ENCODE peak calls at places on chromosomes 6 and 20, in eight cellular contexts. One of them, this sample, is unnamed.
A peak's percentile ranks its signal among the peaks of the same experiment; 100 is the strongest.

GRCh38 chr6:138277835-138278234 is 59.5 kb upstream of the PBOV1 start:
- DNase-seq in AG04450: no peak
- DNase-seq in K562: no peak
- DNase-seq in hepatocyte: no peak
- DNase-seq in cardiac fibroblast: no peak
- DNase-seq in gastrocnemius medialis: no peak
- DNase-seq in osteoblast: no peak
- DNase-seq in AG04449: no peak
- DNase-seq in this sample: no peak

GRCh38 chr6:161232001-161232400 is 41.9 kb downstream of the AGPAT4 start:
- DNase-seq in AG04450: no peak
- DNase-seq in K562: no peak
- DNase-seq in hepatocyte: no peak
- DNase-seq in cardiac fibroblast: no peak
- DNase-seq in gastrocnemius medialis: no peak
- DNase-seq in osteoblast: no peak
- DNase-seq in AG04449: no peak
- DNase-seq in this sample: no peak

GRCh38 chr20:24814556-24815195 is 134.4 kb upstream of the CST7 start:
- DNase-seq in AG04450: no peak
- DNase-seq in K562: no peak
- DNase-seq in hepatocyte: no peak
- DNase-seq in cardiac fibroblast: no peak
- DNase-seq in gastrocnemius medialis: no peak
- DNase-seq in osteoblast: peak; percentile 50
- DNase-seq in AG04449: no peak
- DNase-seq in this sample: no peak

GRCh38 chr6:140046030-140046632 is 671.7 kb upstream of the CITED2 start:
- DNase-seq in AG04450: no peak
- DNase-seq in K562: no peak
- DNase-seq in hepatocyte: no peak
- DNase-seq in cardiac fibroblast: no peak
- DNase-seq in gastrocnemius medialis: no peak
- DNase-seq in osteoblast: no peak
- DNase-seq in AG04449: no peak
- DNase-seq in this sample: no peak

GRCh38 chr6:91079939-91080338 is 493.1 kb upstream of the MAP3K7 start:
- DNase-seq in AG04450: no peak
- DNase-seq in K562: no peak
- DNase-seq in hepatocyte: peak; percentile 17
- DNase-seq in cardiac fibroblast: no peak
- DNase-seq in gastrocnemius medialis: no peak
- DNase-seq in osteoblast: no peak
- DNase-seq in AG04449: no peak
- DNase-seq in this sample: no peak

GRCh38 chr6:109019911-109020310 is 74.7 kb downstream of the SESN1 start:
- DNase-seq in AG04450: no peak
- DNase-seq in K562: no peak
- DNase-seq in hepatocyte: no peak
- DNase-seq in cardiac fibroblast: no peak
- DNase-seq in gastrocnemius medialis: no peak
- DNase-seq in osteoblast: no peak
- DNase-seq in AG04449: no peak
- DNase-seq in this sample: no peak

GRCh38 chr6:152605342-152605741 is 31.8 kb downstream of the SYNE1 start:
- DNase-seq in AG04450: no peak
- DNase-seq in K562: no peak
- DNase-seq in hepatocyte: no peak
- DNase-seq in cardiac fibroblast: peak; percentile 15
- DNase-seq in gastrocnemius medialis: no peak
- DNase-seq in osteoblast: peak; percentile 42
- DNase-seq in AG04449: no peak
- DNase-seq in this sample: no peak

GRCh38 chr20:48319943-48320584 is 507.7 kb downstream of the PREX1 start:
- DNase-seq in AG04450: no peak
- DNase-seq in K562: no peak
- DNase-seq in hepatocyte: no peak
- DNase-seq in cardiac fibroblast: no peak
- DNase-seq in gastrocnemius medialis: no peak
- DNase-seq in osteoblast: no peak
- DNase-seq in AG04449: no peak
- DNase-seq in this sample: no peak

GRCh38 chr6:158849899-158850806 is 31.0 kb upstream of the EZR start:
- DNase-seq in AG04450: peak; percentile 79
- DNase-seq in K562: peak; percentile 79
- DNase-seq in hepatocyte: peak; percentile 85
- DNase-seq in cardiac fibroblast: peak; percentile 72
- DNase-seq in gastrocnemius medialis: no peak
- DNase-seq in osteoblast: peak; percentile 93
- DNase-seq in AG04449: peak; percentile 90
- DNase-seq in this sample: no peak

GRCh38 chr6:84411060-84411629 is 183.7 kb upstream of the CEP162 start:
- DNase-seq in AG04450: no peak
- DNase-seq in K562: no peak
- DNase-seq in hepatocyte: no peak
- DNase-seq in cardiac fibroblast: peak; percentile 80
- DNase-seq in gastrocnemius medialis: no peak
- DNase-seq in osteoblast: no peak
- DNase-seq in AG04449: peak; percentile 71
- DNase-seq in this sample: no peak

GRCh38 chr20:47244451-47244850 is 112.0 kb downstream of the ZMYND8 start:
- DNase-seq in AG04450: no peak
- DNase-seq in K562: no peak
- DNase-seq in hepatocyte: no peak
- DNase-seq in cardiac fibroblast: no peak
- DNase-seq in gastrocnemius medialis: no peak
- DNase-seq in osteoblast: no peak
- DNase-seq in AG04449: no peak
- DNase-seq in this sample: no peak

GRCh38 chr6:144714031-144714732 is 429.0 kb downstream of the UTRN start:
- DNase-seq in AG04450: no peak
- DNase-seq in K562: no peak
- DNase-seq in hepatocyte: no peak
- DNase-seq in cardiac fibroblast: no peak
- DNase-seq in gastrocnemius medialis: no peak
- DNase-seq in osteoblast: no peak
- DNase-seq in AG04449: no peak
- DNase-seq in this sample: no peak

GRCh38 chr6:93644611-93645010 is 225.3 kb upstream of the EPHA7 start:
- DNase-seq in AG04450: no peak
- DNase-seq in K562: no peak
- DNase-seq in hepatocyte: peak; percentile 44
- DNase-seq in cardiac fibroblast: peak; percentile 2
- DNase-seq in gastrocnemius medialis: no peak
- DNase-seq in osteoblast: no peak
- DNase-seq in AG04449: no peak
- DNase-seq in this sample: no peak

GRCh38 chr6:37483917-37484785 is 15.5 kb downstream of the CCDC167 start:
- DNase-seq in AG04450: no peak
- DNase-seq in K562: peak; percentile 73
- DNase-seq in hepatocyte: peak; percentile 79
- DNase-seq in cardiac fibroblast: peak; percentile 51
- DNase-seq in gastrocnemius medialis: no peak
- DNase-seq in osteoblast: peak; percentile 93
- DNase-seq in AG04449: no peak
- DNase-seq in this sample: peak; percentile 63

DNA sequence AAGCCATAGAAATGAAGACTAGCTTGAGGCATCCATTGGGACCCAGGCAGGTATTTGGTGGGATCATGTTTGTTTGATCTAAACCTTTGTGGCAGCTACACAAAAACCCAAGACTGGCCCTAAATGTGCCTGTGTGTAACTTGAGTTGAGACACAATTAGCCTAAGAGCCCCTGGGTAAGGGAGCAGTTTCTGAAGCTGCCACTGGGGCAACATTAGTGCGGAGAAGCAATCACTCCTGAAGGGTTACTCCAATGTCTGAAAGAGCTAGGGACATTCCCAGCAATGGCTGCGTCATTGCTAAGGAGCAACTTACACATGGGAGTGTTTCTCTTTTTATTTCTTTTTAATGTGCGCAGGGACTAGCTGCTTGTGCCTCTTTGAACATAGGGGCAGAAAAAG is 67.9 kb upstream of the EEF1E1 start:
- DNase-seq in AG04450: no peak
- DNase-seq in K562: no peak
- DNase-seq in hepatocyte: no peak
- DNase-seq in cardiac fibroblast: no peak
- DNase-seq in gastrocnemius medialis: no peak
- DNase-seq in osteoblast: peak; percentile 80
- DNase-seq in AG04449: no peak
- DNase-seq in this sample: no peak
- TF ChIP-seq CTCF in AG04450: no peak
- TF ChIP-seq CTCF in K562: no peak
- TF ChIP-seq CTCF in hepatocyte: no peak
- TF ChIP-seq CTCF in cardiac fibroblast: no peak
- TF ChIP-seq CTCF in gastrocnemius medialis: no peak
- TF ChIP-seq CTCF in osteoblast: peak; percentile 26
- TF ChIP-seq CTCF in AG04449: no peak
- TF ChIP-seq CTCF in this sample: no peak

GRCh38 chr6:149046822-149047246 is 270.7 kb upstream of the TAB2 start:
- DNase-seq in AG04450: no peak
- DNase-seq in K562: no peak
- DNase-seq in hepatocyte: no peak
- DNase-seq in cardiac fibroblast: no peak
- DNase-seq in gastrocnemius medialis: no peak
- DNase-seq in osteoblast: no peak
- DNase-seq in AG04449: no peak
- DNase-seq in this sample: no peak

GRCh38 chr6:149043476-149044130 is 273.9 kb upstream of the TAB2 start:
- DNase-seq in AG04450: no peak
- DNase-seq in K562: peak; percentile 78
- DNase-seq in hepatocyte: peak; percentile 37
- DNase-seq in cardiac fibroblast: no peak
- DNase-seq in gastrocnemius medialis: no peak
- DNase-seq in osteoblast: peak; percentile 73
- DNase-seq in AG04449: no peak
- DNase-seq in this sample: no peak

GRCh38 chr6:149044394-149044965 is 273.0 kb upstream of the TAB2 start:
- DNase-seq in AG04450: no peak
- DNase-seq in K562: no peak
- DNase-seq in hepatocyte: no peak
- DNase-seq in cardiac fibroblast: no peak
- DNase-seq in gastrocnemius medialis: no peak
- DNase-seq in osteoblast: no peak
- DNase-seq in AG04449: no peak
- DNase-seq in this sample: no peak

GRCh38 chr6:149046164-149046821 is 271.2 kb upstream of the TAB2 start:
- DNase-seq in AG04450: no peak
- DNase-seq in K562: no peak
- DNase-seq in hepatocyte: no peak
- DNase-seq in cardiac fibroblast: no peak
- DNase-seq in gastrocnemius medialis: no peak
- DNase-seq in osteoblast: no peak
- DNase-seq in AG04449: no peak
- DNase-seq in this sample: no peak

GRCh38 chr6:149045404-149045803 is 272.1 kb upstream of the TAB2 start:
- DNase-seq in AG04450: no peak
- DNase-seq in K562: no peak
- DNase-seq in hepatocyte: no peak
- DNase-seq in cardiac fibroblast: no peak
- DNase-seq in gastrocnemius medialis: no peak
- DNase-seq in osteoblast: no peak
- DNase-seq in AG04449: no peak
- DNase-seq in this sample: no peak
- TF ChIP-seq CTCF in AG04450: no peak
- TF ChIP-seq CTCF in K562: no peak
- TF ChIP-seq CTCF in hepatocyte: no peak
- TF ChIP-seq CTCF in cardiac fibroblast: no peak
- TF ChIP-seq CTCF in gastrocnemius medialis: no peak
- TF ChIP-seq CTCF in osteoblast: peak; percentile 7
- TF ChIP-seq CTCF in AG04449: no peak
- TF ChIP-seq CTCF in this sample: no peak

GRCh38 chr6:6004147-6004995 is 2.4 kb downstream of the NRN1 start:
- DNase-seq in AG04450: no peak
- DNase-seq in K562: no peak
- DNase-seq in hepatocyte: no peak
- DNase-seq in cardiac fibroblast: no peak
- DNase-seq in gastrocnemius medialis: no peak
- DNase-seq in osteoblast: peak; percentile 76
- DNase-seq in AG04449: no peak
- DNase-seq in this sample: no peak

GRCh38 chr6:6006428-6007310 is at the start of gene NRN1:
- DNase-seq in AG04450: no peak
- DNase-seq in K562: no peak
- DNase-seq in hepatocyte: no peak
- DNase-seq in cardiac fibroblast: no peak
- DNase-seq in gastrocnemius medialis: no peak
- DNase-seq in osteoblast: peak; percentile 91
- DNase-seq in AG04449: no peak
- DNase-seq in this sample: no peak

GRCh38 chr6:6007311-6008113 is 787 bp upstream of the NRN1 start:
- DNase-seq in AG04450: no peak
- DNase-seq in K562: no peak
- DNase-seq in hepatocyte: no peak
- DNase-seq in cardiac fibroblast: no peak
- DNase-seq in gastrocnemius medialis: no peak
- DNase-seq in osteoblast: peak; percentile 85
- DNase-seq in AG04449: no peak
- DNase-seq in this sample: no peak

GRCh38 chr6:6003334-6004146 is 3.2 kb downstream of the NRN1 start:
- DNase-seq in AG04450: no peak
- DNase-seq in K562: no peak
- DNase-seq in hepatocyte: no peak
- DNase-seq in cardiac fibroblast: no peak
- DNase-seq in gastrocnemius medialis: no peak
- DNase-seq in osteoblast: peak; percentile 88
- DNase-seq in AG04449: no peak
- DNase-seq in this sample: peak; percentile 63

GRCh38 chr6:6005467-6006427 is 978 bp downstream of the NRN1 start:
- DNase-seq in AG04450: no peak
- DNase-seq in K562: no peak
- DNase-seq in hepatocyte: no peak
- DNase-seq in cardiac fibroblast: no peak
- DNase-seq in gastrocnemius medialis: no peak
- DNase-seq in osteoblast: peak; percentile 75
- DNase-seq in AG04449: no peak
- DNase-seq in this sample: no peak
- TF ChIP-seq CTCF in AG04450: no peak
- TF ChIP-seq CTCF in K562: no peak
- TF ChIP-seq CTCF in hepatocyte: no peak
- TF ChIP-seq CTCF in cardiac fibroblast: no peak
- TF ChIP-seq CTCF in gastrocnemius medialis: no peak
- TF ChIP-seq CTCF in osteoblast: no peak
- TF ChIP-seq CTCF in AG04449: no peak
- TF ChIP-seq CTCF in this sample: no peak

DNA sequence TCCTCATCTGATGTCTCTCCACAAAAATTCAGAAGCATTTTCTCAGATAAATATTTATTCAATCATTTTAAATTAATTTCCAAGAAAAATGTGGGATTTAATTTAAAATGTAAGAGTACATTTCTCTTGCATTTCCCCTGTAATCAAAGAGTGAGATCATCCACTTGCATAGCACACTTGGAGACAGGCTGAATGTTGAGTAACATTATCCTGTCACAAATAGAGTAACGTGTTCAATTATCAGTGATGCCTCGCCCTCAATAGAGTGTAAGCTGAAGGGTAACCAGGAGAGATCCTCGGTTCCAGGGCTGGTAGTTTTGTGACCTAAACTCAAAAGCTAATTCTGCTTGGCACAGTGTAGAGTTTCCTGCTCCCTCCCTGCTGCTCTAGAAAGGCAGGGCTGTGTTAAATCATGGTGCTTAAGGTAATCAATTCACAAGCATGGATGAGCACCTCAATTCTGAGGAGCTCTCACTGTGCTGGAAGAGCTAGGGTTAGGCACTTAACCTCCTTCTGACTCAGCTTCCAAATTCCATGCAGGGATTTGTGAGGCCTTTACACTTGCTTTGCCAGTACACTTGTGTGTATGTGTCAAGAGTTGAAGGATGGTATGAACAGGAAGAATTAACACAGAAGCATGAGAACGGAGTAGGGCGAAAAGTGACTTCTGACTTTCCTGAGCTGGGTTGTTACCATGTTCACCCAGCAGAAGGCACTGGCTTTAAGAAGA is 56.6 kb downstream of the MMUT start:
- DNase-seq in AG04450: no peak
- DNase-seq in K562: no peak
- DNase-seq in hepatocyte: no peak
- DNase-seq in cardiac fibroblast: peak; percentile 23
- DNase-seq in gastrocnemius medialis: no peak
- DNase-seq in osteoblast: no peak
- DNase-seq in AG04449: no peak
- DNase-seq in this sample: no peak
- TF ChIP-seq CTCF in AG04450: no peak
- TF ChIP-seq CTCF in K562: no peak
- TF ChIP-seq CTCF in hepatocyte: no peak
- TF ChIP-seq CTCF in cardiac fibroblast: no peak
- TF ChIP-seq CTCF in gastrocnemius medialis: no peak
- TF ChIP-seq CTCF in osteoblast: no peak
- TF ChIP-seq CTCF in AG04449: no peak
- TF ChIP-seq CTCF in this sample: no peak

This sample was measured in lower lobe of right lung.